ENCODE peak calls at places on chromosomes 12 and 14, in nine cellular contexts. M is fibroblast of lung, K is aorta, V is heart right ventricle, T is testis, Z is endodermal cell, U is stomach, G is breast epithelium, N is RWPE2. X is an unnamed sample.
A peak's percentile ranks its signal among the peaks of the same experiment; 100 is the strongest.

GRCh38 chr12:67436230-67436629 is 167.1 kb downstream of the CAND1 start:
- DNase-seq in K (no peak), T (no peak), N (no peak), M (no peak), Z (no peak), V (no peak), G (no peak), U (no peak), X (no peak)

GRCh38 chr12:121499929-121500793 is 80.7 kb downstream of the KDM2B start:
- DNase-seq in G (peak; percentile 64), Z (peak; percentile 94), V (peak; percentile 81), M (peak; percentile 43), T (peak; percentile 86), U (peak; percentile 84), K (peak; percentile 84), N (no peak), X (peak; percentile 61)

GRCh38 chr12:16036073-16036472 is 124.9 kb downstream of the DERA start:
- DNase-seq in M (no peak), K (no peak), T (no peak), U (no peak), Z (peak; percentile 55), G (no peak), N (no peak), V (no peak), X (no peak)

GRCh38 chr12:107402041-107403022 is 283.3 kb upstream of the PWP1 start:
- DNase-seq in G (peak; percentile 75), M (peak; percentile 65), T (peak; percentile 68), N (no peak), Z (peak; percentile 97), U (peak; percentile 42), V (peak; percentile 17), K (no peak), X (peak; percentile 41)

GRCh38 chr14:91245029-91245428 is 525 bp upstream of the GPR68 start:
- DNase-seq in N (no peak), G (no peak), Z (no peak), K (no peak), V (no peak), U (no peak), M (no peak), T (no peak), X (peak; percentile 53)

GRCh38 chr12:3071107-3071506 is 6.1 kb upstream of the TSPAN9 start:
- DNase-seq in V (no peak), Z (no peak), K (no peak), N (no peak), M (peak; percentile 48), T (no peak), G (no peak), U (no peak), X (no peak)

GRCh38 chr14:51554339-51554920 is 97.3 kb upstream of the FRMD6 start:
- DNase-seq in Z (no peak), G (no peak), M (peak; percentile 96), K (no peak), T (no peak), V (no peak), U (no peak), N (no peak), X (no peak)

GRCh38 chr14:32372154-32372553 is 43.1 kb downstream of the AKAP6 start:
- DNase-seq in V (no peak), M (peak; percentile 96), Z (no peak), U (no peak), K (no peak), G (no peak), N (no peak), T (no peak), X (no peak)

GRCh38 chr14:100524933-100525243 is 62.3 kb downstream of the BEGAIN start:
- DNase-seq in Z (peak; percentile 82), V (no peak), U (peak; percentile 25), G (no peak), T (peak; percentile 55), M (peak; percentile 8), K (no peak), N (peak; percentile 54), X (no peak)

GRCh38 chr12:26767865-26768264 is 65.1 kb downstream of the ITPR2 start:
- DNase-seq in V (no peak), K (no peak), U (no peak), N (no peak), Z (no peak), G (no peak), M (no peak), T (no peak), X (no peak)

DNA sequence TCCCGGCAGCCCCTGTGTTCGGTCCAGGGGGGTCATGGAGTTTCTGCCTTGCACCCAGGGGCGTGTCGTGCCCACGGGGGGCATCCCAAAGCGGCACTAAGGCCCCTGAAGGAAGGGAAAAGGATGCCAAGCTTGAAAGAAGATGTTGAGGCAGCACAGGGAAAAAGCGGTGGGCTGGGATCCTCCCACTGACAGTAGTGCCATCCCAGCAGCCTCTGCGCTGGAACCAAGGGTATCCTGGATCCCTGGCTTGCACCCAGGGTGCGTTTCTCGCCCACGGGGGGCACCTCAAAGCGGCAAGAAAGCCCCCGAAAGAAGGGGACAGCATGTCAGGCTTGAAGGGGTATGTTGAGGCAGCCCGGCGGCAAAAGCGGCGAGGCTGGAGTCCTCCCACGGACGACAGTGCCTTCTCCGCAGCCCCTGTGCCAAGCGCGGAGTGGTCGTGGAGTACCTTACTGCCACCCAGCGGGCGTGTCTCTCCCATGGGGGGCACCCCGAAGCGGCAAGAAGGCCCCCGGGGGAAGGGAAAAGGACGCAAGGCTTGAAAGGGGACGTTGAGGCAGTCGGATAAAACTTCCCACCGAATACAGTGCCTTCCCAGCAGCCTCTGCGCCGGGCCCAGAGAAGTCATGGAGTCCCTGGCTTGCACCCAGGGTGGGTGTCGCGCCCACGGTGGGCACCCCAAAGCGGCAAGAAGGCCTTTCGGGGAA is 164.4 kb upstream of the ALG10B start:
- DNase-seq in U (no peak), G (no peak), M (no peak), N (no peak), K (no peak), V (no peak), Z (no peak), T (no peak), X (no peak)
- H3K9me3 ChIP-seq in U (no peaks in the 10 kb centered on the region), G (no peaks in the 10 kb centered on the region), M (no peaks in the 10 kb centered on the region), N (no peaks in the 10 kb centered on the region), K (no peaks in the 10 kb centered on the region), V (no peaks in the 10 kb centered on the region), Z (peaks cover 49% of the 10 kb centered on the region), T (no peaks in the 10 kb centered on the region), X (no peaks in the 10 kb centered on the region)

GRCh38 chr14:104306450-104307040 is 168.2 kb downstream of the KIF26A start:
- DNase-seq in N (peak; percentile 62), M (no peak), V (no peak), K (peak; percentile 24), G (no peak), U (no peak), T (no peak), Z (no peak), X (no peak)
- H3K9me3 ChIP-seq in N (peaks cover 1% of the 10 kb centered on the region), M (no peaks in the 10 kb centered on the region), V (no peaks in the 10 kb centered on the region), K (no peaks in the 10 kb centered on the region), G (no peaks in the 10 kb centered on the region), U (no peaks in the 10 kb centered on the region), T (no peaks in the 10 kb centered on the region), Z (no peaks in the 10 kb centered on the region), X (no peaks in the 10 kb centered on the region)

DNA sequence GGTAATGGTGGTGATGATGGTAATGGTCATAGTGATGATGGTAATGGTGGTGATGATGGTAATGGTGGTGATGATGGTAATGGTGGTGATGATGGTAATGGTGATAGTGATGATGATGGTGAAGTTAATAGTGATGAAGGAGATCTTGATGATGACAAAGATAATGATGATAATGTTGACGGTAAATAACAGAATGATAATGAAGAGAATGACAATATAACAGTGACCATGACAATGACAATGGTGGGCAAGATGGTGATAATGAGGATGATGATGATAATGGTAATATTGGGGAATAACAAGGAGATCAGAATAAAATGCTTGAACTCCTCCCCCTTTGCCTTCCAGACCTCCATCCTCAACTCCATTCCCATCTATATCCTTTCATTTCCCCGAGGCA is 233.3 kb upstream of the SFSWAP start:
- DNase-seq in K (no peak), G (no peak), V (no peak), U (no peak), Z (no peak), T (no peak), N (no peak), M (no peak), X (no peak)
- H3K9me3 ChIP-seq in K (no peaks in the 10 kb centered on the region), G (no peaks in the 10 kb centered on the region), V (no peaks in the 10 kb centered on the region), U (no peaks in the 10 kb centered on the region), Z (no peaks in the 10 kb centered on the region), T (no peaks in the 10 kb centered on the region), N (no peaks in the 10 kb centered on the region), M (no peaks in the 10 kb centered on the region), X (no peaks in the 10 kb centered on the region)

GRCh38 chr14:82886670-82887069 is 1353.0 kb upstream of the SEL1L start:
- DNase-seq in T (no peak), N (no peak), M (no peak), V (no peak), G (no peak), U (no peak), K (no peak), Z (no peak), X (no peak)
- H3K9me3 ChIP-seq in T (no peaks in the 10 kb centered on the region), N (no peaks in the 10 kb centered on the region), M (no peaks in the 10 kb centered on the region), V (no peaks in the 10 kb centered on the region), G (no peaks in the 10 kb centered on the region), U (no peaks in the 10 kb centered on the region), K (peaks cover 1% of the 10 kb centered on the region), Z (peaks cover 4% of the 10 kb centered on the region), X (no peaks in the 10 kb centered on the region)

DNA sequence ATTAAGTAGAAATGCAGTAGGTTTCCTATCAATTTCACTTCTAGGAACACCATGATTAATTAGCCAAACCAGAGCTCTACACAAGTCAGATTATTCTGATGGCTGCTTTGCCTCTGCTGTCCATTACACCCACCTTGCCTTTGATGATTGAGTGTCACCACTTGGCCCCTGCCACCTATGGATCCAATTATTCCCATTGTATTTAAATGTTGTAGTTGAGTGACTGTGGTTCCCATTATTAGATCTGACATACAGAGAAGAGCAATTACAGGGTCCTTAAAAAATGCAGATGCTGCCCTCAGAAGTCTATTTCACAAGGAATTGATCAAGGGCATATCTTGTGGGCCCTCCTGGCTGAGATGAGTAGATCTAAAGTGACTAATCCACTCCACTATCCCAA is 39.5 kb upstream of the SLC38A4 start:
- DNase-seq in V (no peak), N (no peak), U (no peak), G (no peak), K (no peak), Z (no peak), M (no peak), T (no peak), X (no peak)
- H3K9me3 ChIP-seq in V (no peaks in the 10 kb centered on the region), N (peaks cover 3% of the 10 kb centered on the region), U (peaks cover 5% of the 10 kb centered on the region), G (peaks cover 19% of the 10 kb centered on the region), K (peaks cover 6% of the 10 kb centered on the region), Z (peaks cover 23% of the 10 kb centered on the region), M (no peaks in the 10 kb centered on the region), T (no peaks in the 10 kb centered on the region), X (no peaks in the 10 kb centered on the region)

GRCh38 chr14:105910426-105910825 is 384.0 kb downstream of the TMEM121 start:
- DNase-seq in Z (no peak), G (no peak), M (no peak), N (no peak), V (no peak), U (no peak), T (no peak), K (peak; percentile 14), X (no peak)
- H3K9me3 ChIP-seq in Z (peaks cover 9% of the 10 kb centered on the region), G (peaks cover 18% of the 10 kb centered on the region), M (no peaks in the 10 kb centered on the region), N (no peaks in the 10 kb centered on the region), V (no peaks in the 10 kb centered on the region), U (no peaks in the 10 kb centered on the region), T (no peaks in the 10 kb centered on the region), K (no peaks in the 10 kb centered on the region), X (no peaks in the 10 kb centered on the region)

X was measured in T-helper 17 cell.